ENCODE peak calls at places on chromosome 5, in five cellular contexts. One of them, this sample, is unnamed.

GRCh38 chr5:94705427-94705826 is 87.0 kb downstream of the SLF1 start:
- DNase-seq in HCT116: no peak
- DNase-seq in H54: no peak
- DNase-seq in body of pancreas: no peak
- DNase-seq in upper lobe of left lung: no peak
- DNase-seq in this sample: no peak

GRCh38 chr5:135996611-135997010 is 32.2 kb upstream of the TGFBI start:
- DNase-seq in H54: no peak
- DNase-seq in upper lobe of left lung: no peak
- DNase-seq in body of pancreas: no peak
- DNase-seq in HCT116: no peak
- DNase-seq in this sample: no peak

GRCh38 chr5:172454355-172455086 is at the start of gene SH3PXD2B:
- DNase-seq in body of pancreas: peak
- DNase-seq in upper lobe of left lung: peak
- DNase-seq in HCT116: no peak
- DNase-seq in H54: peak
- DNase-seq in this sample: peak

GRCh38 chr5:146463446-146463845 is 16.3 kb downstream of the TCERG1 start:
- DNase-seq in HCT116: no peak
- DNase-seq in upper lobe of left lung: no peak
- DNase-seq in body of pancreas: no peak
- DNase-seq in H54: no peak
- DNase-seq in this sample: no peak

GRCh38 chr5:149962040-149962439 is 1.5 kb downstream of the SLC26A2 start:
- DNase-seq in HCT116: no peak
- DNase-seq in H54: no peak
- DNase-seq in body of pancreas: no peak
- DNase-seq in upper lobe of left lung: no peak
- DNase-seq in this sample: peak

GRCh38 chr5:155167736-155168135 is 154.2 kb downstream of the KIF4B start:
- DNase-seq in body of pancreas: no peak
- DNase-seq in upper lobe of left lung: no peak
- DNase-seq in HCT116: no peak
- DNase-seq in H54: no peak
- DNase-seq in this sample: no peak

GRCh38 chr5:88551724-88552345 is 283.2 kb upstream of the TMEM161B start:
- DNase-seq in HCT116: no peak
- DNase-seq in upper lobe of left lung: no peak
- DNase-seq in H54: no peak
- DNase-seq in body of pancreas: no peak
- DNase-seq in this sample: no peak

GRCh38 chr5:73431204-73431851 is 17.2 kb downstream of the FOXD1 start:
- DNase-seq in H54: no peak
- DNase-seq in HCT116: no peak
- DNase-seq in body of pancreas: no peak
- DNase-seq in upper lobe of left lung: no peak
- DNase-seq in this sample: no peak

GRCh38 chr5:75677607-75678006 is 39.6 kb downstream of the POC5 start:
- DNase-seq in body of pancreas: no peak
- DNase-seq in H54: no peak
- DNase-seq in HCT116: no peak
- DNase-seq in upper lobe of left lung: no peak
- DNase-seq in this sample: no peak

GRCh38 chr5:151384106-151384505 is 36.7 kb upstream of the SLC36A2 start:
- DNase-seq in body of pancreas: no peak
- DNase-seq in H54: no peak
- DNase-seq in upper lobe of left lung: no peak
- DNase-seq in HCT116: no peak
- DNase-seq in this sample: peak

GRCh38 chr5:148806520-148806931 is 19.9 kb upstream of the ADRB2 start:
- DNase-seq in HCT116: no peak
- DNase-seq in upper lobe of left lung: no peak
- DNase-seq in body of pancreas: no peak
- DNase-seq in H54: no peak
- DNase-seq in this sample: no peak

GRCh38 chr5:32539981-32540380 is 45.4 kb upstream of the SUB1 start:
- DNase-seq in H54: no peak
- DNase-seq in body of pancreas: no peak
- DNase-seq in HCT116: no peak
- DNase-seq in upper lobe of left lung: no peak
- DNase-seq in this sample: no peak

GRCh38 chr5:32540446-32540845 is 44.9 kb upstream of the SUB1 start:
- DNase-seq in H54: no peak
- DNase-seq in upper lobe of left lung: no peak
- DNase-seq in HCT116: no peak
- DNase-seq in body of pancreas: no peak
- DNase-seq in this sample: no peak

GRCh38 chr5:32541241-32541640 is 44.1 kb upstream of the SUB1 start:
- DNase-seq in HCT116: no peak
- DNase-seq in H54: no peak
- DNase-seq in body of pancreas: no peak
- DNase-seq in upper lobe of left lung: no peak
- DNase-seq in this sample: no peak

GRCh38 chr5:32543291-32543690 is 42.1 kb upstream of the SUB1 start:
- DNase-seq in body of pancreas: no peak
- DNase-seq in H54: no peak
- DNase-seq in HCT116: no peak
- DNase-seq in upper lobe of left lung: no peak
- DNase-seq in this sample: no peak

GRCh38 chr5:32542216-32543059 is 42.9 kb upstream of the SUB1 start:
- DNase-seq in HCT116: no peak
- DNase-seq in upper lobe of left lung: no peak
- DNase-seq in body of pancreas: no peak
- DNase-seq in H54: no peak
- DNase-seq in this sample: peak
- TF ChIP-seq POLR2A in HCT116: no peak
- TF ChIP-seq POLR2A in upper lobe of left lung: no peak
- TF ChIP-seq POLR2A in body of pancreas: no peak
- TF ChIP-seq POLR2A in H54: no peak
- TF ChIP-seq POLR2A in this sample: no peak

DNA sequence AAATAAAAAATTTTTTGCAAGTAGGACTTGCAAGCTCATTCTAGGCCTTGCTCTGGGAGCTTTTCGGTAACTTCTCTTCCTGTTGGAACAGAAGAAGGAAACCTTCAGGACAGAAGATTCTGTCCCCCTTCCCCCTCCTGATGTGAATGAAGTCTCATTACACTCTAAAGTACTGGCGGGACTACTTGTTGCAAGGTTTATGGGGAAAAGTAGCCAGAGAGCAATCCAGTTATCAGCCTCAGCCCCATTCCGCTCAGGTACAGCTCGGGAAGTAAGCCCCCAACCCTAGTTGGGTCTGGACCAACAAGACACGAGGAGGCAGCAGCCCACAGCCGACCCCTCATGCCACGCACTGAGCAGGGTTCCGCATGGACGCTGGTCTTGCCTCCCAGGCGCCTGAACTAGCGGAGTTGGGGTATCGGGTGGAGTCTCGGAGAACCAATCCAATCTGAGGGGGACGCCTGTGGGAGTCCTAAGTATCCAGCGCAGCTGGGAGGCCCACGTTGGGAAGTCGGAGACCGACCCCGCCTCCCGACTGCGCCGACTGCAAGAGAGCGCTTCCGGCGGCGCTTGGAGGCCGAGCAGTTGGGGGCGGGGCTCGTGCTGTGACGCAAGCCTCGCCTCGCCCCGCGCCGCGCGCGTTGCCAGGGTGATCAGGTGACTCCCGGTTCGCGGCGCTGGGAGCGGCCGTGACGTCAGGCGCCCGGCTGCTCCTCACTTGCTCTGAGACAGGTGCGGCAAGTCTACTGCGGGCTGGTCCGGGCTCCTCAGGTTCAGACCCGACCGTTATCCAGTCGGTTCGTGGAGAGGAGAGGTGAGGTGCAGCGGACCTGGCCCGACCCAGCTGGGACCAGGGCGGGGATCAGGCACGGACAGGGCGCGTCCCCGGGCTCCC is at the start of gene CYSTM1:
- DNase-seq in H54: peak
- DNase-seq in upper lobe of left lung: peak
- DNase-seq in body of pancreas: peak
- DNase-seq in HCT116: peak
- DNase-seq in this sample: peak
- TF ChIP-seq POLR2A in H54: peak
- TF ChIP-seq POLR2A in upper lobe of left lung: peak
- TF ChIP-seq POLR2A in body of pancreas: peak
- TF ChIP-seq POLR2A in HCT116: peak
- TF ChIP-seq POLR2A in this sample: peak

DNA sequence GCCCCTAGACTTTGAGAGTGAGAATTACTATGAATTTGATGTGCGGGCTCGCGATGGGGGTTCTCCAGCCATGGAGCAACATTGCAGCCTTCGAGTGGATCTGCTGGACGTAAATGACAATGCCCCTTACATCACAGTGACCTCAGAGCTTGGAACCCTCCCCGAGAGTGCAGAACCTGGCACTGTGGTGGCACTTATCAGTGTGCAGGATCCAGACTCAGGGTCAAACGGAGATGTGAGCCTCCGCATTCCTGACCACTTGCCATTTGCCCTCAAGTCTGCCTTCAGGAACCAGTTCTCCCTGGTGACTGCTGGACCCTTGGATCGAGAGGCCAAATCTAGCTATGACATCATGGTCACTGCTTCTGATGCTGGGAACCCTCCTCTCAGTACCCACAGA is 1.3 kb downstream of the PCDHGC4 start:
- DNase-seq in body of pancreas: no peak
- DNase-seq in H54: no peak
- DNase-seq in HCT116: no peak
- DNase-seq in upper lobe of left lung: no peak
- DNase-seq in this sample: no peak
- TF ChIP-seq POLR2A in body of pancreas: no peak
- TF ChIP-seq POLR2A in H54: no peak
- TF ChIP-seq POLR2A in HCT116: no peak
- TF ChIP-seq POLR2A in upper lobe of left lung: no peak
- TF ChIP-seq POLR2A in this sample: no peak

GRCh38 chr5:139293504-139294371 is at the start of gene MATR3:
- DNase-seq in H54: peak
- DNase-seq in body of pancreas: peak
- DNase-seq in HCT116: peak
- DNase-seq in upper lobe of left lung: peak
- DNase-seq in this sample: peak
- TF ChIP-seq POLR2A in H54: peak
- TF ChIP-seq POLR2A in body of pancreas: peak
- TF ChIP-seq POLR2A in HCT116: peak
- TF ChIP-seq POLR2A in upper lobe of left lung: peak
- TF ChIP-seq POLR2A in this sample: peak

GRCh38 chr5:170297589-170298462 is at the start of gene LCP2:
- DNase-seq in body of pancreas: no peak
- DNase-seq in HCT116: no peak
- DNase-seq in H54: no peak
- DNase-seq in upper lobe of left lung: peak
- DNase-seq in this sample: no peak
- TF ChIP-seq POLR2A in body of pancreas: peak
- TF ChIP-seq POLR2A in HCT116: no peak
- TF ChIP-seq POLR2A in H54: no peak
- TF ChIP-seq POLR2A in upper lobe of left lung: no peak
- TF ChIP-seq POLR2A in this sample: no peak

This sample was measured in erythroblast.